ENCODE peak calls at places on chromosome X, in six cellular contexts. One of them, this sample, is unnamed.
A peak's percentile ranks its signal among the peaks of the same experiment; 100 is the strongest.

GRCh38 chrX:103407776-103408175 is 31.4 kb downstream of the BEX3 start:
- DNase-seq in neural progenitor cell: no peak
- DNase-seq in MM.1S: no peak
- DNase-seq in Peyer's patch: no peak
- DNase-seq in HL-60: no peak
- DNase-seq in adrenal gland: no peak
- DNase-seq in this sample: no peak

GRCh38 chrX:153526801-153527599 is 9.6 kb downstream of the ATP2B3 start:
- DNase-seq in neural progenitor cell: no peak
- DNase-seq in MM.1S: no peak
- DNase-seq in Peyer's patch: no peak
- DNase-seq in HL-60: no peak
- DNase-seq in adrenal gland: no peak
- DNase-seq in this sample: no peak

GRCh38 chrX:24862343-24862742 is 153.4 kb downstream of the ARX start:
- DNase-seq in neural progenitor cell: no peak
- DNase-seq in MM.1S: no peak
- DNase-seq in Peyer's patch: no peak
- DNase-seq in HL-60: no peak
- DNase-seq in adrenal gland: no peak
- DNase-seq in this sample: no peak

GRCh38 chrX:71212536-71212935 is 10.5 kb upstream of the GJB1 start:
- DNase-seq in neural progenitor cell: no peak
- DNase-seq in MM.1S: no peak
- DNase-seq in Peyer's patch: no peak
- DNase-seq in HL-60: no peak
- DNase-seq in adrenal gland: no peak
- DNase-seq in this sample: no peak

GRCh38 chrX:100654256-100654655 is 10.3 kb downstream of the SRPX2 start:
- DNase-seq in neural progenitor cell: peak; percentile 9
- DNase-seq in MM.1S: peak; percentile 22
- DNase-seq in Peyer's patch: no peak
- DNase-seq in HL-60: no peak
- DNase-seq in adrenal gland: no peak
- DNase-seq in this sample: no peak

GRCh38 chrX:46758163-46758955 is 559 bp downstream of the SLC9A7 start:
- DNase-seq in neural progenitor cell: no peak
- DNase-seq in MM.1S: no peak
- DNase-seq in Peyer's patch: peak; percentile 27
- DNase-seq in HL-60: no peak
- DNase-seq in adrenal gland: peak; percentile 25
- DNase-seq in this sample: no peak

GRCh38 chrX:71989768-71990167 is 79.1 kb downstream of the NHSL2 start:
- DNase-seq in neural progenitor cell: no peak
- DNase-seq in MM.1S: no peak
- DNase-seq in Peyer's patch: no peak
- DNase-seq in HL-60: no peak
- DNase-seq in adrenal gland: no peak
- DNase-seq in this sample: no peak

GRCh38 chrX:103475381-103475780 is 43.9 kb downstream of the RAB40A start:
- DNase-seq in neural progenitor cell: no peak
- DNase-seq in MM.1S: no peak
- DNase-seq in Peyer's patch: no peak
- DNase-seq in HL-60: no peak
- DNase-seq in adrenal gland: no peak
- DNase-seq in this sample: no peak

GRCh38 chrX:46015653-46016052 is 529.6 kb downstream of the ZNF674 start:
- DNase-seq in neural progenitor cell: no peak
- DNase-seq in MM.1S: no peak
- DNase-seq in Peyer's patch: no peak
- DNase-seq in HL-60: no peak
- DNase-seq in adrenal gland: no peak
- DNase-seq in this sample: no peak

GRCh38 chrX:154411981-154412340 is 622 bp downstream of the TAFAZZIN start:
- DNase-seq in neural progenitor cell: peak; percentile 80
- DNase-seq in MM.1S: peak; percentile 34
- DNase-seq in Peyer's patch: peak; percentile 79
- DNase-seq in HL-60: peak; percentile 64
- DNase-seq in adrenal gland: peak; percentile 70
- DNase-seq in this sample: peak; percentile 62

GRCh38 chrX:68889244-68889643 is 60.4 kb downstream of the EFNB1 start:
- DNase-seq in neural progenitor cell: no peak
- DNase-seq in MM.1S: no peak
- DNase-seq in Peyer's patch: no peak
- DNase-seq in HL-60: peak; percentile 44
- DNase-seq in adrenal gland: no peak
- DNase-seq in this sample: no peak

GRCh38 chrX:119885554-119886428 is 9.9 kb upstream of the AKAP14 start:
- DNase-seq in neural progenitor cell: no peak
- DNase-seq in MM.1S: peak; percentile 93
- DNase-seq in Peyer's patch: no peak
- DNase-seq in HL-60: no peak
- DNase-seq in adrenal gland: no peak
- DNase-seq in this sample: no peak

GRCh38 chrX:108426262-108426661 is 12.0 kb downstream of the COL4A6 start:
- DNase-seq in neural progenitor cell: peak; percentile 62
- DNase-seq in MM.1S: no peak
- DNase-seq in Peyer's patch: no peak
- DNase-seq in HL-60: no peak
- DNase-seq in adrenal gland: no peak
- DNase-seq in this sample: no peak

GRCh38 chrX:109890300-109890699 is 112.6 kb upstream of the TMEM164 start:
- DNase-seq in neural progenitor cell: no peak
- DNase-seq in MM.1S: no peak
- DNase-seq in Peyer's patch: no peak
- DNase-seq in HL-60: no peak
- DNase-seq in adrenal gland: no peak
- DNase-seq in this sample: no peak

GRCh38 chrX:68536429-68536828 is 37.6 kb downstream of the YIPF6 start:
- DNase-seq in neural progenitor cell: no peak
- DNase-seq in MM.1S: no peak
- DNase-seq in Peyer's patch: no peak
- DNase-seq in HL-60: no peak
- DNase-seq in adrenal gland: no peak
- DNase-seq in this sample: no peak

GRCh38 chrX:87167841-87168240 is 349.8 kb upstream of the KLHL4 start:
- DNase-seq in neural progenitor cell: no peak
- DNase-seq in MM.1S: no peak
- DNase-seq in Peyer's patch: no peak
- DNase-seq in HL-60: no peak
- DNase-seq in adrenal gland: no peak
- DNase-seq in this sample: no peak

GRCh38 chrX:134782796-134783195 is 124.5 kb upstream of the PLAC1 start:
- DNase-seq in neural progenitor cell: peak; percentile 19
- DNase-seq in MM.1S: no peak
- DNase-seq in Peyer's patch: no peak
- DNase-seq in HL-60: no peak
- DNase-seq in adrenal gland: no peak
- DNase-seq in this sample: no peak
- TF ChIP-seq CTCF in neural progenitor cell: peak; percentile 52
- TF ChIP-seq CTCF in MM.1S: peak; percentile 45
- TF ChIP-seq CTCF in Peyer's patch: peak; percentile 42
- TF ChIP-seq CTCF in HL-60: no peak
- TF ChIP-seq CTCF in adrenal gland: peak; percentile 56
- TF ChIP-seq CTCF in this sample: peak; percentile 69

DNA sequence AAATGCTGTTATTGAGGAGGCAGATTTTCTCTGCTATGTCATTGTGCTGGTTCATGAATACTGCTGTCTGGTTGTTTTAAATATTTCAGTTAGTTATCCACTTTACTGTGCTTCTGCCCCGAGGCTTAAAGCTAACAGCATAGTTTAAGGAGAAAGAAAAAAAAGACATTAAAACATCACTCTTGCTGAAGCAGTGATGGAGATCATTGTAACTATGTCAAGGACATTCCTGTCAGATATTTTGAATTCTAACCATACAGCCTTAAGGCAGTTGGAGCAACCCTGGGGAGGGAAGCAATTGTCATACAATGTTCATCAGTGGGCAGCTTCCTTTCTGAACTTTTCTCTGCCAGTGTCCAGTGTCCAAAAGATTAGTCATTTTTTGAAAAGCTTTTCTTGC is 199.0 kb upstream of the DDX53 start:
- DNase-seq in neural progenitor cell: no peak
- DNase-seq in MM.1S: no peak
- DNase-seq in Peyer's patch: no peak
- DNase-seq in HL-60: no peak
- DNase-seq in adrenal gland: no peak
- DNase-seq in this sample: no peak
- H3K27ac ChIP-seq in neural progenitor cell: no peak overlapping the region
- H3K27ac ChIP-seq in MM.1S: no peak overlapping the region
- H3K27ac ChIP-seq in Peyer's patch: no peak overlapping the region
- H3K27ac ChIP-seq in HL-60: no peak overlapping the region
- H3K27ac ChIP-seq in adrenal gland: no peak overlapping the region
- H3K27ac ChIP-seq in this sample: no peak overlapping the region

DNA sequence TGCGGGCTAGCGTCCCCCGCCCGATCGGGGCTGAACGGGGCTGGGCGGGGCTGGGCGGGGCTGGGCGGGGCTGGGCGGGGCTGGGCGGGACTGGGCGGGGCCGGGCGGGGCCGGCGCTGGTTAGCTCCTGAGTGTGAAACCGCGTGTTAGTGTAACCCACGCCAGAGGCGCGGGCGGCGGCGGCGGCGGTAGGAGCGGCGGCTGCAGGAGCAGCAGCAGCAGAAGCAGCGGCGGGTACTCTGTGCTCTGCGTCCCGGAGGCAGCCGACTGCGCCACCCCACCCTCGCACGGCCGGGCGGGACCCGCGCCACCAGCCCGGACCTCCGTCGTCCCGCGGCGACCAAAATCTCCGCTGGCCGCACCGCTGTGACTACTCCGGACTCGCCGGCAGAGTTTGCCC is 128.1 kb downstream of the LAS1L start:
- DNase-seq in neural progenitor cell: peak; percentile 2
- DNase-seq in MM.1S: peak; percentile 45
- DNase-seq in Peyer's patch: no peak
- DNase-seq in HL-60: no peak
- DNase-seq in adrenal gland: no peak
- DNase-seq in this sample: no peak
- H3K4me3 ChIP-seq in neural progenitor cell: no peak overlapping the region
- H3K4me3 ChIP-seq in MM.1S: peak overlapping the region; percentile 34
- H3K4me3 ChIP-seq in Peyer's patch: peak overlapping the region; percentile 36
- H3K4me3 ChIP-seq in HL-60: no peak overlapping the region
- H3K4me3 ChIP-seq in adrenal gland: no peak overlapping the region
- H3K4me3 ChIP-seq in this sample: peak overlapping the region; percentile 25

GRCh38 chrX:135454816-135455215 is 33.1 kb downstream of the SMIM10L2A start:
- DNase-seq in neural progenitor cell: no peak
- DNase-seq in MM.1S: no peak
- DNase-seq in Peyer's patch: no peak
- DNase-seq in HL-60: no peak
- DNase-seq in adrenal gland: no peak
- DNase-seq in this sample: no peak

GRCh38 chrX:135449637-135450550 is 28.1 kb downstream of the SMIM10L2A start:
- DNase-seq in neural progenitor cell: no peak
- DNase-seq in MM.1S: no peak
- DNase-seq in Peyer's patch: no peak
- DNase-seq in HL-60: no peak
- DNase-seq in adrenal gland: no peak
- DNase-seq in this sample: no peak

GRCh38 chrX:135453381-135453780 is 31.6 kb downstream of the SMIM10L2A start:
- DNase-seq in neural progenitor cell: no peak
- DNase-seq in MM.1S: no peak
- DNase-seq in Peyer's patch: no peak
- DNase-seq in HL-60: no peak
- DNase-seq in adrenal gland: no peak
- DNase-seq in this sample: no peak
- TF ChIP-seq CTCF in neural progenitor cell: peak; percentile 14
- TF ChIP-seq CTCF in MM.1S: no peak
- TF ChIP-seq CTCF in Peyer's patch: no peak
- TF ChIP-seq CTCF in HL-60: no peak
- TF ChIP-seq CTCF in adrenal gland: no peak
- TF ChIP-seq CTCF in this sample: no peak

GRCh38 chrX:101904996-101905395 is 26.8 kb downstream of the ZMAT1 start:
- DNase-seq in neural progenitor cell: no peak
- DNase-seq in MM.1S: no peak
- DNase-seq in Peyer's patch: no peak
- DNase-seq in HL-60: no peak
- DNase-seq in adrenal gland: no peak
- DNase-seq in this sample: no peak

DNA sequence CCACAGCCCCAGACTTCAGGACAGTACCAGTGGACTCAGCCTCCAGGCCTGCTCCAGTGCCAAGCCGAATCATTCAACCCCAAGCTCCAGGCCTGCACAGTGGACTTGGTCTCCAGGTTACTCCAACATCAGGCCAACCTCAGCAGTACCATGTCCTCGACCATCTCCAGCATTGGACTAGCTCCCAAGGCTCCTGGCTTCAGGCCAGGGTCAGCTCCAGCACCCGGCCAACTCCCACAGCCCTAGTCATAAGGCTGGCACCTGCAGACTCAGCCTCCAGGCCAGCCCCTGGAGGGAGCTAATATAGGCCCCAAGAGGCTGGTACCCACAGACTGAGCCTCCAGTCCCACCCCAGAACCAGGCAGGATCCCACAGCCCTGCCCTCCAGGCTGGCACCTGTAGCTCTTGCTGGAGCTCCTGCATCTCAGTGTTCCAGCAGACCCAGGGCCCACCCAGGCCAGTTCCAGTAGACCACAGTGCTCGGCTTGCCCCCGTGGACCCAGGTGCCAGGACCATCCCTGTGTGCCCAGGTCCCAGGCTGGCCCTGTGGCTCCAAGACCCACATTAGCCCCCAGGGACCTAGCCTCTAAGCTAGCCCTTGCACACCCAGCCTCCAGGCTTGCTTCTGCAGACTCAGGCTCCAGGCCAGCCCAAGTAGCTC is 25.6 kb downstream of the ZMAT1 start:
- DNase-seq in neural progenitor cell: no peak
- DNase-seq in MM.1S: no peak
- DNase-seq in Peyer's patch: no peak
- DNase-seq in HL-60: no peak
- DNase-seq in adrenal gland: peak; percentile 27
- DNase-seq in this sample: no peak
- H3K27ac ChIP-seq in neural progenitor cell: no peak overlapping the region
- H3K27ac ChIP-seq in MM.1S: no peak overlapping the region
- H3K27ac ChIP-seq in Peyer's patch: no peak overlapping the region
- H3K27ac ChIP-seq in HL-60: no peak overlapping the region
- H3K27ac ChIP-seq in adrenal gland: no peak overlapping the region
- H3K27ac ChIP-seq in this sample: no peak overlapping the region

GRCh38 chrX:13427441-13428054 is 107.7 kb upstream of the ATXN3L start:
- DNase-seq in neural progenitor cell: no peak
- DNase-seq in MM.1S: no peak
- DNase-seq in Peyer's patch: no peak
- DNase-seq in HL-60: no peak
- DNase-seq in adrenal gland: no peak
- DNase-seq in this sample: no peak
- H3K4me3 ChIP-seq in neural progenitor cell: no peak overlapping the region
- H3K4me3 ChIP-seq in MM.1S: no peak overlapping the region
- H3K4me3 ChIP-seq in Peyer's patch: no peak overlapping the region
- H3K4me3 ChIP-seq in HL-60: no peak overlapping the region
- H3K4me3 ChIP-seq in adrenal gland: no peak overlapping the region
- H3K4me3 ChIP-seq in this sample: no peak overlapping the region

GRCh38 chrX:121322159-121322558 is 274.7 kb downstream of the GLUD2 start:
- DNase-seq in neural progenitor cell: no peak
- DNase-seq in MM.1S: no peak
- DNase-seq in Peyer's patch: no peak
- DNase-seq in HL-60: no peak
- DNase-seq in adrenal gland: no peak
- DNase-seq in this sample: no peak
- TF ChIP-seq CTCF in neural progenitor cell: no peak
- TF ChIP-seq CTCF in MM.1S: peak; percentile 25
- TF ChIP-seq CTCF in Peyer's patch: no peak
- TF ChIP-seq CTCF in HL-60: no peak
- TF ChIP-seq CTCF in adrenal gland: peak; percentile 12
- TF ChIP-seq CTCF in this sample: no peak

This sample was measured in dorsolateral prefrontal cortex.